ENCODE peak calls at places on chromosomes 12 and 14, in eight cellular contexts. G is GM10248; Y is transverse colon; E is hepatocyte; Q is ureter; I is central memory CD4-positive, alpha-beta T cell; H is NCI-H1092 treated with DMSO at 0.1 percent for 48 hours; O is stimulated activated CD4-positive, alpha-beta T cell treated with anti-CD3 and anti-CD28 coated beads, TNF-alpha, amount 100 ng/mL, for 48 hours. U is an unnamed sample.

GRCh38 chr12:80636832-80637231 is 70.6 kb upstream of the MYF6 start:
- DNase-seq in G (no peak), Y (no peak), E (no peak), Q (no peak), I (no peak), H (no peak), O (no peak), U (no peak)

GRCh38 chr14:88013750-88014349 is 8.9 kb downstream of the GPR65 start:
- DNase-seq in G (peak; percentile 40), Y (peak; percentile 63), E (peak; percentile 88), Q (peak; percentile 76), I (no peak), H (peak; percentile 77), O (no peak), U (no peak)

GRCh38 chr14:95046711-95047681 is 110.3 kb downstream of the DICER1 start:
- DNase-seq in G (no peak), Y (peak; percentile 54), E (peak; percentile 28), Q (peak; percentile 60), I (no peak), H (no peak), O (no peak), U (no peak)

GRCh38 chr14:75257241-75257640 is 21.4 kb upstream of the FOS start:
- DNase-seq in G (no peak), Y (no peak), E (no peak), Q (no peak), I (no peak), H (no peak), O (no peak), U (no peak)

GRCh38 chr12:103799504-103800251 is 41.4 kb downstream of the NT5DC3 start:
- DNase-seq in G (no peak), Y (peak; percentile 20), E (peak; percentile 63), Q (no peak), I (no peak), H (peak; percentile 75), O (no peak), U (no peak)

GRCh38 chr12:30985814-30986452 is 59.4 kb downstream of the TSPAN11 start:
- DNase-seq in G (peak; percentile 75), Y (peak; percentile 23), E (peak; percentile 76), Q (peak; percentile 58), I (no peak), H (peak; percentile 43), O (no peak), U (peak; percentile 63)

GRCh38 chr14:90643982-90644510 is 172.2 kb downstream of the TTC7B start:
- DNase-seq in G (no peak), Y (no peak), E (no peak), Q (no peak), I (no peak), H (no peak), O (no peak), U (no peak)

GRCh38 chr14:23430016-23430732 is 5.3 kb downstream of the MYH7 start:
- DNase-seq in G (no peak), Y (no peak), E (no peak), Q (no peak), I (no peak), H (no peak), O (no peak), U (no peak)

GRCh38 chr12:111597731-111598636 is 1.1 kb downstream of the ATXN2 start:
- DNase-seq in G (peak; percentile 55), Y (peak; percentile 58), E (peak; percentile 63), Q (peak; percentile 60), I (peak; percentile 15), H (peak; percentile 5), O (no peak), U (peak; percentile 38)

GRCh38 chr14:91281346-91281745 is 36.8 kb upstream of the GPR68 start:
- DNase-seq in G (no peak), Y (no peak), E (no peak), Q (no peak), I (no peak), H (no peak), O (no peak), U (no peak)

GRCh38 chr12:131017477-131017991 is 63.8 kb downstream of the ADGRD1 start:
- DNase-seq in G (no peak), Y (no peak), E (no peak), Q (no peak), I (no peak), H (no peak), O (no peak), U (no peak)

GRCh38 chr12:20367731-20368652 is at the start of gene PDE3A:
- DNase-seq in G (no peak), Y (peak; percentile 76), E (peak; percentile 82), Q (peak; percentile 52), I (no peak), H (no peak), O (no peak), U (no peak)

GRCh38 chr12:92656911-92657310 is 45.9 kb upstream of the PLEKHG7 start:
- DNase-seq in G (no peak), Y (no peak), E (no peak), Q (no peak), I (no peak), H (no peak), O (no peak), U (no peak)

GRCh38 chr12:114669501-114670256 is 14.3 kb downstream of the TBX3 start:
- DNase-seq in G (no peak), Y (no peak), E (peak; percentile 89), Q (peak; percentile 69), I (no peak), H (no peak), O (no peak), U (no peak)

GRCh38 chr12:128959931-128960330 is 106.7 kb downstream of the GLT1D1 start:
- DNase-seq in G (no peak), Y (no peak), E (no peak), Q (no peak), I (no peak), H (no peak), O (no peak), U (no peak)

GRCh38 chr14:76763362-76764041 is 2.2 kb downstream of the VASH1 start:
- DNase-seq in G (no peak), Y (no peak), E (no peak), Q (no peak), I (no peak), H (no peak), O (no peak), U (no peak)

GRCh38 chr14:79318371-79318770 is 892.9 kb downstream of the DIO2 start:
- DNase-seq in G (no peak), Y (no peak), E (no peak), Q (no peak), I (no peak), H (no peak), O (no peak), U (no peak)

GRCh38 chr14:30864934-30865333 is 9.4 kb upstream of the COCH start:
- DNase-seq in G (no peak), Y (no peak), E (no peak), Q (no peak), I (no peak), H (no peak), O (no peak), U (no peak)

GRCh38 chr14:35386673-35387125 is 17.9 kb downstream of the NFKBIA start:
- DNase-seq in G (no peak), Y (no peak), E (no peak), Q (no peak), I (no peak), H (no peak), O (no peak), U (no peak)

GRCh38 chr12:96025518-96025917 is 9.9 kb downstream of the LTA4H start:
- DNase-seq in G (no peak), Y (no peak), E (no peak), Q (no peak), I (no peak), H (no peak), O (no peak), U (no peak)

GRCh38 chr12:13203028-13203922 is 6.7 kb downstream of the EMP1 start:
- DNase-seq in G (peak; percentile 22), Y (peak; percentile 41), E (no peak), Q (peak; percentile 53), I (no peak), H (no peak), O (no peak), U (no peak)

GRCh38 chr14:102827716-102828115 is 50.5 kb downstream of the TRAF3 start:
- DNase-seq in G (no peak), Y (no peak), E (no peak), Q (no peak), I (no peak), H (peak; percentile 27), O (no peak), U (no peak)

GRCh38 chr12:42679402-42679801 is 89.9 kb upstream of the PRICKLE1 start:
- DNase-seq in G (no peak), Y (no peak), E (peak; percentile 19), Q (no peak), I (no peak), H (no peak), O (no peak), U (no peak)

GRCh38 chr14:105019861-105020814 is 745 bp downstream of the CDCA4 start:
- DNase-seq in G (peak; percentile 57), Y (peak; percentile 60), E (peak; percentile 76), Q (no peak), I (peak; percentile 63), H (peak; percentile 27), O (peak; percentile 32), U (no peak)

GRCh38 chr12:47816646-47817271 is 2.9 kb downstream of the HDAC7 start:
- DNase-seq in G (no peak), Y (no peak), E (no peak), Q (no peak), I (no peak), H (no peak), O (no peak), U (no peak)

GRCh38 chr12:131457331-131458047 is 253.4 kb upstream of the SFSWAP start:
- DNase-seq in G (no peak), Y (no peak), E (no peak), Q (no peak), I (no peak), H (no peak), O (no peak), U (no peak)

GRCh38 chr14:89304972-89305703 is 111.9 kb downstream of the FOXN3 start:
- DNase-seq in G (peak; percentile 59), Y (peak; percentile 24), E (peak; percentile 37), Q (no peak), I (no peak), H (peak; percentile 23), O (no peak), U (no peak)